ENCODE peak calls at places on chromosome 22, in seven cellular contexts. One of them, this sample, is unnamed.
A peak's percentile ranks its signal among the peaks of the same experiment; 100 is the strongest.

GRCh38 chr22:20918663-20919220 is 1.5 kb downstream of the CRKL start:
- DNase-seq in skeletal muscle cell: no peak
- DNase-seq in ovary: peak; percentile 18
- DNase-seq in activated CD4-positive, alpha-beta T cell treated with anti-CD3 and anti-CD28 coated beads, Interleukin-2, amount 50 U/mL, for 1 hour: no peak
- DNase-seq in endodermal cell: no peak
- DNase-seq in tibial artery: no peak
- DNase-seq in A549: no peak
- DNase-seq in this sample: no peak

GRCh38 chr22:26170112-26170492 is 840 bp downstream of the SEZ6L start:
- DNase-seq in skeletal muscle cell: no peak
- DNase-seq in ovary: no peak
- DNase-seq in activated CD4-positive, alpha-beta T cell treated with anti-CD3 and anti-CD28 coated beads, Interleukin-2, amount 50 U/mL, for 1 hour: no peak
- DNase-seq in endodermal cell: peak; percentile 70
- DNase-seq in tibial artery: no peak
- DNase-seq in A549: no peak
- DNase-seq in this sample: peak; percentile 19

GRCh38 chr22:38239101-38239761 is 33.6 kb downstream of the TMEM184B start:
- DNase-seq in skeletal muscle cell: peak; percentile 84
- DNase-seq in ovary: no peak
- DNase-seq in activated CD4-positive, alpha-beta T cell treated with anti-CD3 and anti-CD28 coated beads, Interleukin-2, amount 50 U/mL, for 1 hour: no peak
- DNase-seq in endodermal cell: no peak
- DNase-seq in tibial artery: peak; percentile 47
- DNase-seq in A549: peak; percentile 71
- DNase-seq in this sample: peak; percentile 37

GRCh38 chr22:27122561-27122960 is 465.2 kb downstream of the MIAT start:
- DNase-seq in skeletal muscle cell: no peak
- DNase-seq in ovary: no peak
- DNase-seq in activated CD4-positive, alpha-beta T cell treated with anti-CD3 and anti-CD28 coated beads, Interleukin-2, amount 50 U/mL, for 1 hour: no peak
- DNase-seq in endodermal cell: no peak
- DNase-seq in tibial artery: no peak
- DNase-seq in A549: no peak
- DNase-seq in this sample: no peak

GRCh38 chr22:36411589-36412258 is 24.0 kb upstream of the MYH9 start:
- DNase-seq in skeletal muscle cell: no peak
- DNase-seq in ovary: no peak
- DNase-seq in activated CD4-positive, alpha-beta T cell treated with anti-CD3 and anti-CD28 coated beads, Interleukin-2, amount 50 U/mL, for 1 hour: peak; percentile 29
- DNase-seq in endodermal cell: no peak
- DNase-seq in tibial artery: no peak
- DNase-seq in A549: no peak
- DNase-seq in this sample: no peak

GRCh38 chr22:25702571-25703167 is 39.3 kb upstream of the MYO18B start:
- DNase-seq in skeletal muscle cell: no peak
- DNase-seq in ovary: no peak
- DNase-seq in activated CD4-positive, alpha-beta T cell treated with anti-CD3 and anti-CD28 coated beads, Interleukin-2, amount 50 U/mL, for 1 hour: no peak
- DNase-seq in endodermal cell: no peak
- DNase-seq in tibial artery: no peak
- DNase-seq in A549: no peak
- DNase-seq in this sample: no peak

GRCh38 chr22:20256042-20256441 is 12.1 kb downstream of the RTN4R start:
- DNase-seq in skeletal muscle cell: no peak
- DNase-seq in ovary: no peak
- DNase-seq in activated CD4-positive, alpha-beta T cell treated with anti-CD3 and anti-CD28 coated beads, Interleukin-2, amount 50 U/mL, for 1 hour: no peak
- DNase-seq in endodermal cell: no peak
- DNase-seq in tibial artery: no peak
- DNase-seq in A549: no peak
- DNase-seq in this sample: no peak

GRCh38 chr22:49209452-49210195 is 618.0 kb downstream of the BRD1 start:
- DNase-seq in skeletal muscle cell: no peak
- DNase-seq in ovary: no peak
- DNase-seq in activated CD4-positive, alpha-beta T cell treated with anti-CD3 and anti-CD28 coated beads, Interleukin-2, amount 50 U/mL, for 1 hour: no peak
- DNase-seq in endodermal cell: peak; percentile 22
- DNase-seq in tibial artery: peak; percentile 15
- DNase-seq in A549: peak; percentile 21
- DNase-seq in this sample: no peak

GRCh38 chr22:33519140-33519973 is 400.9 kb downstream of the LARGE1 start:
- DNase-seq in skeletal muscle cell: peak; percentile 39
- DNase-seq in ovary: peak; percentile 36
- DNase-seq in activated CD4-positive, alpha-beta T cell treated with anti-CD3 and anti-CD28 coated beads, Interleukin-2, amount 50 U/mL, for 1 hour: no peak
- DNase-seq in endodermal cell: peak; percentile 67
- DNase-seq in tibial artery: no peak
- DNase-seq in A549: peak; percentile 71
- DNase-seq in this sample: peak; percentile 68

GRCh38 chr22:46395145-46395544 is 59.6 kb downstream of the TRMU start:
- DNase-seq in skeletal muscle cell: no peak
- DNase-seq in ovary: no peak
- DNase-seq in activated CD4-positive, alpha-beta T cell treated with anti-CD3 and anti-CD28 coated beads, Interleukin-2, amount 50 U/mL, for 1 hour: no peak
- DNase-seq in endodermal cell: no peak
- DNase-seq in tibial artery: no peak
- DNase-seq in A549: no peak
- DNase-seq in this sample: no peak

GRCh38 chr22:50027639-50028537 is 15.3 kb upstream of the IL17REL start:
- DNase-seq in skeletal muscle cell: no peak
- DNase-seq in ovary: peak; percentile 20
- DNase-seq in activated CD4-positive, alpha-beta T cell treated with anti-CD3 and anti-CD28 coated beads, Interleukin-2, amount 50 U/mL, for 1 hour: peak; percentile 49
- DNase-seq in endodermal cell: no peak
- DNase-seq in tibial artery: no peak
- DNase-seq in A549: peak; percentile 61
- DNase-seq in this sample: no peak

GRCh38 chr22:22076937-22077703 is 94.5 kb upstream of the TOP3B start:
- DNase-seq in skeletal muscle cell: no peak
- DNase-seq in ovary: no peak
- DNase-seq in activated CD4-positive, alpha-beta T cell treated with anti-CD3 and anti-CD28 coated beads, Interleukin-2, amount 50 U/mL, for 1 hour: no peak
- DNase-seq in endodermal cell: no peak
- DNase-seq in tibial artery: no peak
- DNase-seq in A549: no peak
- DNase-seq in this sample: no peak

GRCh38 chr22:35480143-35480542 is 60.5 kb upstream of the RASD2 start:
- DNase-seq in skeletal muscle cell: no peak
- DNase-seq in ovary: peak; percentile 41
- DNase-seq in activated CD4-positive, alpha-beta T cell treated with anti-CD3 and anti-CD28 coated beads, Interleukin-2, amount 50 U/mL, for 1 hour: no peak
- DNase-seq in endodermal cell: no peak
- DNase-seq in tibial artery: peak; percentile 32
- DNase-seq in A549: no peak
- DNase-seq in this sample: no peak

GRCh38 chr22:49012695-49013094 is 815.0 kb downstream of the BRD1 start:
- DNase-seq in skeletal muscle cell: no peak
- DNase-seq in ovary: no peak
- DNase-seq in activated CD4-positive, alpha-beta T cell treated with anti-CD3 and anti-CD28 coated beads, Interleukin-2, amount 50 U/mL, for 1 hour: no peak
- DNase-seq in endodermal cell: peak; percentile 10
- DNase-seq in tibial artery: peak; percentile 38
- DNase-seq in A549: no peak
- DNase-seq in this sample: no peak

GRCh38 chr22:48896766-48897637 is 930.7 kb downstream of the BRD1 start:
- DNase-seq in skeletal muscle cell: no peak
- DNase-seq in ovary: no peak
- DNase-seq in activated CD4-positive, alpha-beta T cell treated with anti-CD3 and anti-CD28 coated beads, Interleukin-2, amount 50 U/mL, for 1 hour: no peak
- DNase-seq in endodermal cell: no peak
- DNase-seq in tibial artery: no peak
- DNase-seq in A549: no peak
- DNase-seq in this sample: no peak

This sample was measured in mesendoderm.